ENCODE peak calls at places on chromosomes 12 and 14, in ten cellular contexts. I is OCI-LY7, O is mesothelial cell of epicardium, R is fibroblast of lung, N is anterior cingulate cortex, A is iris pigment epithelial cell, U is fibroblast of pulmonary artery, Q is NAMALWA, M is KG1, B is uterus. S is an unnamed sample.

GRCh38 chr14:93954900-93955891 is 21.2 kb downstream of the ASB2 start:
- DNase-seq in B (no peak), Q (peak; percentile 21), R (no peak), N (no peak), I (peak; percentile 79), M (peak; percentile 41), O (no peak), A (no peak), U (no peak), S (peak; percentile 54)

GRCh38 chr12:12716151-12716844 is 870 bp upstream of the CDKN1B start:
- DNase-seq in B (no peak), U (no peak), R (peak; percentile 37), Q (peak; percentile 52), N (no peak), O (no peak), A (peak; percentile 35), I (no peak), M (no peak), S (no peak)

GRCh38 chr14:52355016-52355430 is 40.9 kb downstream of the PTGER2 start:
- DNase-seq in U (peak; percentile 96), A (peak; percentile 96), N (no peak), B (no peak), Q (no peak), M (no peak), I (no peak), O (no peak), R (peak; percentile 98), S (no peak)

GRCh38 chr12:48818831-48819590 is 715 bp downstream of the CACNB3 start:
- DNase-seq in O (no peak), B (peak; percentile 43), N (no peak), R (no peak), M (no peak), A (no peak), I (peak; percentile 37), Q (no peak), U (no peak), S (no peak)

GRCh38 chr14:43359317-43359716 is 1147.8 kb downstream of the FSCB start:
- DNase-seq in A (no peak), I (no peak), B (no peak), U (no peak), Q (no peak), M (no peak), R (no peak), N (no peak), O (no peak), S (no peak)

GRCh38 chr12:47970843-47971242 is 7.4 kb downstream of the TMEM106C start:
- DNase-seq in A (no peak), M (no peak), N (no peak), Q (no peak), I (no peak), O (no peak), B (no peak), R (no peak), U (no peak), S (no peak)

GRCh38 chr12:70258605-70259403 is 15.6 kb downstream of the CNOT2 start:
- DNase-seq in B (no peak), R (no peak), I (no peak), Q (peak; percentile 40), N (no peak), M (no peak), O (no peak), U (no peak), A (no peak), S (no peak)

GRCh38 chr12:31835276-31835882 is 106.6 kb upstream of the AMN1 start:
- DNase-seq in B (no peak), I (peak; percentile 55), O (no peak), N (no peak), U (no peak), Q (no peak), R (no peak), M (no peak), A (peak; percentile 11), S (no peak)

GRCh38 chr12:70180140-70180539 is 63.1 kb upstream of the CNOT2 start:
- DNase-seq in N (no peak), R (no peak), O (no peak), A (no peak), M (no peak), I (no peak), Q (no peak), U (no peak), B (no peak), S (no peak)

GRCh38 chr12:121325922-121326396 is 26.3 kb downstream of the ANAPC5 start:
- DNase-seq in N (no peak), B (no peak), O (no peak), A (no peak), R (no peak), Q (no peak), U (no peak), I (no peak), M (no peak), S (no peak)

GRCh38 chr14:55123101-55123500 is 6.0 kb upstream of the LGALS3 start:
- DNase-seq in A (peak; percentile 90), Q (no peak), M (no peak), I (no peak), B (peak; percentile 73), R (peak; percentile 96), U (peak; percentile 95), N (no peak), O (no peak), S (no peak)

GRCh38 chr12:89568484-89568883 is 42.6 kb upstream of the POC1B start:
- DNase-seq in M (no peak), B (no peak), U (no peak), R (no peak), I (no peak), N (no peak), A (no peak), Q (no peak), O (no peak), S (no peak)

GRCh38 chr12:45220366-45220931 is 4.6 kb downstream of the ANO6 start:
- DNase-seq in O (no peak), B (no peak), I (no peak), A (no peak), M (no peak), U (no peak), Q (no peak), N (no peak), R (peak; percentile 17), S (no peak)

GRCh38 chr12:92769124-92769901 is 66.5 kb downstream of the PLEKHG7 start:
- DNase-seq in R (peak; percentile 37), O (no peak), I (peak; percentile 74), B (no peak), M (peak; percentile 55), U (peak; percentile 42), A (peak; percentile 56), Q (peak; percentile 52), N (no peak), S (no peak)

GRCh38 chr12:19893514-19893913 is 454.2 kb downstream of the AEBP2 start:
- DNase-seq in B (no peak), M (no peak), U (peak; percentile 76), Q (no peak), I (no peak), O (no peak), A (peak; percentile 74), N (no peak), R (peak; percentile 55), S (no peak)

GRCh38 chr12:89162704-89163261 is 189.5 kb downstream of the DUSP6 start:
- DNase-seq in I (no peak), O (no peak), B (peak; percentile 70), N (no peak), A (peak; percentile 100), U (peak; percentile 99), M (peak; percentile 88), Q (peak; percentile 6), R (peak; percentile 98), S (peak; percentile 64)

GRCh38 chr12:46214668-46215429 is 54.0 kb downstream of the SLC38A1 start:
- DNase-seq in Q (no peak), B (no peak), I (peak; percentile 40), U (no peak), N (no peak), R (peak; percentile 25), A (peak; percentile 33), O (no peak), M (peak; percentile 27), S (no peak)

GRCh38 chr12:26088999-26089398 is 35.8 kb downstream of the BHLHE41 start:
- DNase-seq in B (no peak), U (no peak), O (no peak), I (no peak), M (no peak), A (peak; percentile 35), Q (peak; percentile 74), R (no peak), N (no peak), S (no peak)

GRCh38 chr14:47167407-47167806 is 508.0 kb downstream of the MDGA2 start:
- DNase-seq in Q (no peak), O (no peak), A (no peak), I (no peak), B (no peak), R (no peak), N (no peak), U (no peak), M (no peak), S (no peak)

GRCh38 chr12:19139795-19140194 is 10.3 kb downstream of the PLEKHA5 start:
- DNase-seq in A (no peak), B (no peak), R (peak; percentile 30), U (no peak), O (no peak), I (no peak), Q (no peak), N (no peak), M (no peak), S (no peak)

GRCh38 chr12:100926669-100927248 is 132.2 kb downstream of the ANO4 start:
- DNase-seq in O (peak; percentile 37), A (peak; percentile 24), M (no peak), I (no peak), B (no peak), Q (no peak), U (peak; percentile 46), R (peak; percentile 35), N (no peak), S (no peak)

GRCh38 chr12:68178184-68178583 is 18.6 kb upstream of the IFNG start:
- DNase-seq in O (no peak), R (no peak), B (no peak), U (no peak), I (no peak), A (no peak), M (no peak), N (no peak), Q (no peak), S (no peak)

GRCh38 chr12:121282072-121282742 is 14.3 kb downstream of the CAMKK2 start:
- DNase-seq in U (no peak), R (no peak), M (no peak), A (no peak), B (no peak), Q (no peak), N (no peak), O (no peak), I (no peak), S (no peak)

GRCh38 chr14:65704850-65705249 is 292.3 kb downstream of the FUT8 start:
- DNase-seq in M (no peak), O (no peak), A (peak; percentile 24), I (no peak), N (no peak), R (peak; percentile 76), B (no peak), U (peak; percentile 7), Q (no peak), S (no peak)

GRCh38 chr12:51247523-51248206 is 9.0 kb downstream of the DAZAP2 start:
- DNase-seq in U (no peak), R (no peak), O (no peak), B (no peak), N (no peak), M (no peak), Q (no peak), I (no peak), A (no peak), S (no peak)

GRCh38 chr12:79934309-79935020 is 432 bp downstream of the PPP1R12A start:
- DNase-seq in M (no peak), B (peak; percentile 51), U (peak; percentile 31), R (peak; percentile 56), A (peak; percentile 43), N (peak; percentile 63), O (peak; percentile 72), I (peak; percentile 47), Q (no peak), S (no peak)

GRCh38 chr14:75323571-75323970 is 44.9 kb downstream of the FOS start:
- DNase-seq in N (no peak), I (no peak), M (no peak), U (no peak), A (no peak), R (peak; percentile 15), B (no peak), O (no peak), Q (no peak), S (no peak)

GRCh38 chr14:29144598-29144997 is 378.0 kb downstream of the FOXG1 start:
- DNase-seq in R (peak; percentile 93), Q (no peak), U (peak; percentile 94), M (no peak), A (peak; percentile 92), N (no peak), I (no peak), O (no peak), B (no peak), S (no peak)